ENCODE peak calls at places on chromosomes 4 and X, in eight cellular contexts. D, I, M, C, X, G, W and Z are unnamed samples.

GRCh38 chr4:110202024-110202423 is 3.6 kb upstream of the ELOVL6 start:
- DNase-seq in M (no peak), W (no peak), X (no peak), C (no peak), I (no peak), G (no peak), D (no peak), Z (no peak)

GRCh38 chr4:15240764-15241163 is 187.1 kb upstream of the C1QTNF7 start:
- DNase-seq in D (no peak), X (peak), M (no peak), C (no peak), G (no peak), W (no peak), I (no peak), Z (no peak)

GRCh38 chr4:18111100-18111499 is 89.5 kb upstream of the LCORL start:
- DNase-seq in X (peak), D (no peak), M (no peak), W (no peak), I (no peak), G (no peak), C (no peak), Z (no peak)

GRCh38 chr4:158929939-158930344 is 161.1 kb downstream of the FNIP2 start:
- DNase-seq in W (no peak), C (no peak), D (no peak), X (no peak), G (no peak), M (no peak), I (no peak), Z (no peak)

GRCh38 chr4:186707996-186708395 is 15.7 kb downstream of the FAT1 start:
- DNase-seq in G (no peak), I (no peak), X (no peak), W (no peak), C (no peak), D (no peak), M (no peak), Z (no peak)

GRCh38 chr4:7766661-7767345 is 172.9 kb downstream of the AFAP1 start:
- DNase-seq in X (no peak), I (no peak), W (no peak), C (no peak), M (no peak), D (no peak), G (no peak), Z (no peak)

GRCh38 chrX:19879742-19880378 is 7.5 kb downstream of the SH3KBP1 start:
- DNase-seq in W (no peak), X (no peak), G (peak), I (no peak), M (no peak), C (no peak), D (no peak), Z (no peak)

GRCh38 chr4:117986331-117986730 is 48.0 kb upstream of the NDST3 start:
- DNase-seq in M (no peak), X (no peak), W (no peak), G (no peak), C (no peak), I (no peak), D (no peak), Z (no peak)

GRCh38 chr4:48777739-48778138 is 2.3 kb downstream of the FRYL start:
- DNase-seq in W (no peak), D (no peak), I (no peak), X (no peak), G (no peak), M (no peak), C (no peak), Z (no peak)